ENCODE peak calls at places on chromosomes 16 and 17, in nine cellular contexts. X is keratinocyte, K is colonic mucosa, U is trophoblast cell, T is HL-60, F is endothelial cell of umbilical vein, A is thoracic aorta, V is cardiac fibroblast, R is LNCaP clone FGC. O is an unnamed sample.

GRCh38 chr17:2157081-2157480 is 102.2 kb downstream of the HIC1 start:
- DNase-seq in X (no peak), K (no peak), U (no peak), T (peak), F (no peak), A (no peak), V (peak), R (no peak), O (peak)

GRCh38 chr17:18253947-18254821 is 4.4 kb downstream of the FLII start:
- DNase-seq in X (no peak), K (no peak), U (no peak), T (no peak), F (no peak), A (no peak), V (no peak), R (no peak), O (no peak)

GRCh38 chr17:74077231-74077630 is 126.2 kb upstream of the RPL38 start:
- DNase-seq in X (no peak), K (no peak), U (no peak), T (no peak), F (no peak), A (no peak), V (no peak), R (no peak), O (no peak)

GRCh38 chr17:42212382-42212781 is 18.1 kb upstream of the GHDC start:
- DNase-seq in X (no peak), K (no peak), U (no peak), T (no peak), F (no peak), A (no peak), V (no peak), R (no peak), O (no peak)

GRCh38 chr17:40696651-40697072 is 6.9 kb downstream of the KRT24 start:
- DNase-seq in X (no peak), K (no peak), U (no peak), T (no peak), F (no peak), A (no peak), V (no peak), R (peak), O (no peak)

GRCh38 chr17:28925912-28926365 is 23.1 kb upstream of the DHRS13 start:
- DNase-seq in X (no peak), K (no peak), U (no peak), T (peak), F (peak), A (no peak), V (peak), R (no peak), O (peak)

GRCh38 chr16:79668502-79668901 is 68.0 kb upstream of the MAF start:
- DNase-seq in X (no peak), K (no peak), U (no peak), T (no peak), F (no peak), A (no peak), V (no peak), R (no peak), O (no peak)

GRCh38 chr16:22316411-22316811 is 19.2 kb downstream of the POLR3E start:
- DNase-seq in X (no peak), K (no peak), U (no peak), T (no peak), F (no peak), A (no peak), V (no peak), R (no peak), O (no peak)

GRCh38 chr17:81331527-81332043 is 36.5 kb upstream of the SLC38A10 start:
- DNase-seq in X (no peak), K (no peak), U (no peak), T (no peak), F (no peak), A (no peak), V (no peak), R (no peak), O (no peak)

GRCh38 chr17:83067718-83068261 is 11.6 kb upstream of the METRNL start:
- DNase-seq in X (no peak), K (no peak), U (peak), T (no peak), F (no peak), A (no peak), V (peak), R (no peak), O (no peak)

GRCh38 chr16:20191566-20191965 is 117.9 kb upstream of the GPR139 start:
- DNase-seq in X (no peak), K (no peak), U (peak), T (no peak), F (no peak), A (no peak), V (peak), R (no peak), O (peak)

GRCh38 chr17:1197781-1198490 is 18.2 kb upstream of the ABR start:
- DNase-seq in X (no peak), K (peak), U (peak), T (peak), F (no peak), A (no peak), V (peak), R (no peak), O (no peak)

DNA sequence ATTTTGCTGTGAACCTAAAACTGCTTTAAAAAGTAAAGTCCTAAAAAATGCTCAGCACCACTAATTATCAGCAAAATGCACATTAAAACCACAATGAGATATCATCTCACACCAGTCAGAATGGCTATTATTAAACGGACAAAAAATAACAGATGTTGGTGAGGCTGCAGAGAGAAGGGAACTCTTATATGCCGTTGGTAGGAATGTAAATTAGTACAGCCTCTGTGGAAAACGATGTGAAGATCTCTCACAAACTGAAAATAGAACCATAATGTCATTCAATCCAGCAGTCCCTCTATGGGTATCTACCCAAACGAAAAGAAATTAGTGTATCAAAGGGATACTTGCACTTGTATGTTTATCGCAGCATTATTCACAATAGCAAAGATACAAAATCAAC is 9.8 kb upstream of the ULK2 start:
- DNase-seq in X (no peak), K (no peak), U (no peak), T (no peak), F (no peak), A (no peak), V (no peak), R (no peak), O (no peak)
- H3K4me3 ChIP-seq in X (no peak), K (no peak), U (no peak), T (no peak), F (no peak), A (no peak), V (no peak), R (no peak), O (no peak)

GRCh38 chr16:57081744-57082143 is 10.6 kb upstream of the CPNE2 start:
- DNase-seq in X (no peak), K (no peak), U (no peak), T (no peak), F (no peak), A (no peak), V (no peak), R (no peak), O (no peak)

GRCh38 chr16:57082664-57083063 is 9.7 kb upstream of the CPNE2 start:
- DNase-seq in X (no peak), K (no peak), U (no peak), T (no peak), F (no peak), A (no peak), V (no peak), R (no peak), O (no peak)

GRCh38 chr16:57083469-57083868 is 8.9 kb upstream of the CPNE2 start:
- DNase-seq in X (no peak), K (no peak), U (no peak), T (no peak), F (no peak), A (no peak), V (no peak), R (no peak), O (no peak)

GRCh38 chr16:57071840-57072541 is 20.4 kb upstream of the CPNE2 start:
- DNase-seq in X (no peak), K (no peak), U (no peak), T (no peak), F (peak), A (no peak), V (peak), R (no peak), O (peak)

DNA sequence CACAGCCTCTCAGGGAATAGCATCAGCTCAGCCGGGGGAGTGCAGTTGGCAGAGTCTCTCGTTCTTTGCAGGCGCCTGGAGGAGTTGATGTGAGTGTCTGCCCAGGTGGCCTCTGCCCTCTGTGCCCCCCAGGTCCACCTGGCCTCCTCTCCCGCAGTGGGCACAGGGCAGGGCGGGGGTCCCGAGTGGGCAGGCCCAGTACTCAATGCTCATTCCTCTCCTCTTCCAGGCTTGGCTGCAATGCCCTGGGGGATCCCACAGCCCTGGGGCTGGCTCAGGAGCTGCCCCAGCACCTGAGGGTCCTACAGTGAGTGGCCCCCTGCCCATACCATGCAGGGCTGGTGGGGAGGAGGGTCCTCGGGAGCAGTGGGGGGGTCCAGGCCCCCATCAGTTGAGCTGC is 14.7 kb upstream of the CPNE2 start:
- DNase-seq in X (no peak), K (no peak), U (no peak), T (no peak), F (no peak), A (no peak), V (no peak), R (no peak), O (no peak)
- H3K4me3 ChIP-seq in X (no peak), K (no peak), U (no peak), T (no peak), F (no peak), A (no peak), V (no peak), R (no peak), O (no peak)

GRCh38 chr16:28291651-28292626 is at the start of gene SBK1:
- DNase-seq in X (peak), K (peak), U (peak), T (peak), F (peak), A (no peak), V (peak), R (peak), O (peak)

GRCh38 chr16:28294201-28294600 is 1.9 kb downstream of the SBK1 start:
- DNase-seq in X (no peak), K (no peak), U (no peak), T (no peak), F (no peak), A (no peak), V (no peak), R (no peak), O (no peak)

GRCh38 chr16:28295213-28295612 is 2.9 kb downstream of the SBK1 start:
- DNase-seq in X (no peak), K (no peak), U (no peak), T (no peak), F (no peak), A (no peak), V (no peak), R (no peak), O (no peak)

GRCh38 chr16:28292731-28293588 is 635 bp downstream of the SBK1 start:
- DNase-seq in X (no peak), K (no peak), U (no peak), T (no peak), F (no peak), A (no peak), V (no peak), R (no peak), O (no peak)

GRCh38 chr16:28293589-28293935 is 1.2 kb downstream of the SBK1 start:
- DNase-seq in X (no peak), K (no peak), U (no peak), T (no peak), F (no peak), A (no peak), V (no peak), R (no peak), O (no peak)
- H3K4me3 ChIP-seq in X (no peak), K (no peak), U (peak), T (no peak), F (no peak), A (peak), V (no peak), R (peak), O (no peak)

GRCh38 chr16:19116711-19117449 is 3.1 kb downstream of the ITPRIPL2 start:
- DNase-seq in X (no peak), K (no peak), U (peak), T (peak), F (no peak), A (no peak), V (peak), R (peak), O (no peak)

GRCh38 chr16:19115148-19116021 is 1.6 kb downstream of the ITPRIPL2 start:
- DNase-seq in X (no peak), K (no peak), U (peak), T (no peak), F (no peak), A (no peak), V (no peak), R (no peak), O (no peak)

GRCh38 chr16:19110537-19111391 is 3.0 kb upstream of the ITPRIPL2 start:
- DNase-seq in X (no peak), K (no peak), U (no peak), T (no peak), F (no peak), A (no peak), V (no peak), R (peak), O (no peak)

GRCh38 chr16:19114359-19115147 is 789 bp downstream of the ITPRIPL2 start:
- DNase-seq in X (no peak), K (peak), U (peak), T (no peak), F (peak), A (no peak), V (peak), R (no peak), O (peak)

GRCh38 chr16:19113577-19114358 is at the start of gene ITPRIPL2:
- DNase-seq in X (no peak), K (peak), U (peak), T (no peak), F (peak), A (peak), V (peak), R (no peak), O (peak)
- H3K4me3 ChIP-seq in X (peak), K (peak), U (peak), T (peak), F (peak), A (peak), V (peak), R (no peak), O (peak)

O was measured in foreskin fibroblast.